ENCODE peak calls at places on chromosomes 3 and 15, in six cellular contexts. N is Peyer's patch, E is adrenal gland, F is IMR-90, U is fibroblast of lung, P is sigmoid colon. H is an unnamed sample.

GRCh38 chr3:114290911-114291901 is 2.6 kb upstream of the TIGIT start:
- DNase-seq in N (peak), E (peak), F (peak), U (peak), P (peak), H (peak)

GRCh38 chr15:89364341-89364740 is 29.7 kb upstream of the POLG start:
- DNase-seq in N (no peak), E (peak), F (no peak), U (no peak), P (no peak), H (no peak)

GRCh38 chr3:54791552-54792156 is 136.2 kb downstream of the LRTM1 start:
- DNase-seq in N (no peak), E (no peak), F (no peak), U (no peak), P (no peak), H (no peak)

GRCh38 chr3:95120921-95121320 is 1058.1 kb downstream of the NSUN3 start:
- DNase-seq in N (no peak), E (no peak), F (no peak), U (no peak), P (no peak), H (no peak)

GRCh38 chr15:28004143-28005003 is 94.7 kb downstream of the OCA2 start:
- DNase-seq in N (no peak), E (no peak), F (no peak), U (no peak), P (no peak), H (no peak)

GRCh38 chr3:142077155-142077858 is 72.0 kb downstream of the TFDP2 start:
- DNase-seq in N (no peak), E (no peak), F (no peak), U (no peak), P (no peak), H (no peak)

GRCh38 chr3:184713521-184713920 is 1.7 kb upstream of the MAGEF1 start:
- DNase-seq in N (no peak), E (no peak), F (no peak), U (no peak), P (no peak), H (no peak)

GRCh38 chr3:106981392-106981791 is 395.8 kb upstream of the CCDC54 start:
- DNase-seq in N (no peak), E (no peak), F (no peak), U (no peak), P (no peak), H (no peak)

GRCh38 chr15:85649372-85649771 is 145.4 kb downstream of the KLHL25 start:
- DNase-seq in N (no peak), E (no peak), F (peak), U (peak), P (no peak), H (no peak)

GRCh38 chr15:100667405-100668320 is 65.3 kb downstream of the ASB7 start:
- DNase-seq in N (no peak), E (no peak), F (peak), U (peak), P (peak), H (no peak)

GRCh38 chr3:85760342-85760741 is 801.6 kb downstream of the CADM2 start:
- DNase-seq in N (no peak), E (no peak), F (no peak), U (no peak), P (no peak), H (no peak)

GRCh38 chr3:181974198-181974597 is 262.5 kb downstream of the SOX2 start:
- DNase-seq in N (no peak), E (no peak), F (no peak), U (no peak), P (no peak), H (no peak)

GRCh38 chr15:86079491-86080266 is at the start of gene AGBL1:
- DNase-seq in N (no peak), E (no peak), F (no peak), U (no peak), P (no peak), H (no peak)

GRCh38 chr15:50257206-50257735 is 8.3 kb downstream of the HDC start:
- DNase-seq in N (no peak), E (no peak), F (no peak), U (no peak), P (no peak), H (no peak)

GRCh38 chr3:129558772-129559564 is 16.0 kb downstream of the H1-8 start:
- DNase-seq in N (no peak), E (peak), F (peak), U (peak), P (no peak), H (peak)

GRCh38 chr3:193771736-193772135 is 178.7 kb downstream of the OPA1 start:
- DNase-seq in N (no peak), E (no peak), F (no peak), U (no peak), P (no peak), H (no peak)

GRCh38 chr15:85097250-85097649 is 115.6 kb downstream of the PDE8A start:
- DNase-seq in N (no peak), E (no peak), F (no peak), U (no peak), P (no peak), H (no peak)

GRCh38 chr15:52706091-52706490 is 26.9 kb upstream of the ATOSA start:
- DNase-seq in N (no peak), E (no peak), F (no peak), U (peak), P (no peak), H (no peak)

GRCh38 chr15:52208306-52208946 is 17.2 kb upstream of the GNB5 start:
- DNase-seq in N (peak), E (peak), F (peak), U (peak), P (peak), H (peak)

GRCh38 chr3:124032351-124032880 is 40.5 kb upstream of the ROPN1 start:
- DNase-seq in N (no peak), E (peak), F (no peak), U (peak), P (peak), H (peak)

DNA sequence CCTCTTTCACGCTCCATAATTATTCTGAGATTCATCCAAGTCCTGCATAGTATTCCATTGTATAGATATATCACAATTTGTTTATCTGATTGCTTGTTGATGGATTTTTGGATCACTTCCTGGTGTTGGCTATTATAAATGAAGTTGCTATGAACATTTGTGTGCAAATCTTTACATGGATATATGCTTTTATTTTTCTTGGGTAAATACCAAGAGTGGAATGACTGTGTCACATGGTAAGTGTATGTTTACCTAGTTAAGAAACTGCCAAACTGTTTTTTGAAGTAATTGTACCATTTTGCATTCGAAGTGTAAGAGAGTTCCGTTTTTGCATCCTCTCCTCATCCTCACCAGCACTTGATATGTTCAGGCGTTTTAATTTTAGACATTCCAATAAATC is 34.6 kb upstream of the ROPN1 start:
- DNase-seq in N (no peak), E (no peak), F (no peak), U (no peak), P (no peak), H (no peak)
- H3K4me3 ChIP-seq in N (no peak), E (no peak), F (no peak), U (no peak), P (no peak), H (no peak)

GRCh38 chr15:40927497-40928346 is 1.4 kb upstream of the DLL4 start:
- DNase-seq in N (peak), E (no peak), F (no peak), U (no peak), P (no peak), H (peak)
- H3K4me3 ChIP-seq in N (peak), E (no peak), F (peak), U (no peak), P (peak), H (peak)

GRCh38 chr3:23856286-23856685 is 50.5 kb downstream of the UBE2E1 start:
- DNase-seq in N (no peak), E (no peak), F (peak), U (peak), P (no peak), H (no peak)
- H3K4me3 ChIP-seq in N (no peak), E (no peak), F (no peak), U (no peak), P (no peak), H (no peak)

GRCh38 chr15:59289574-59289973 is 82.9 kb downstream of the LDHAL6B start:
- DNase-seq in N (no peak), E (no peak), F (no peak), U (no peak), P (no peak), H (no peak)
- H3K4me3 ChIP-seq in N (no peak), E (no peak), F (no peak), U (no peak), P (no peak), H (no peak)

GRCh38 chr15:29822685-29823459 is 604 bp upstream of the TJP1 start:
- DNase-seq in N (peak), E (peak), F (peak), U (peak), P (peak), H (peak)
- H3K4me3 ChIP-seq in N (peak), E (no peak), F (peak), U (peak), P (peak), H (peak)

GRCh38 chr15:74959643-74959939 is 3.0 kb upstream of the RPP25 start:
- DNase-seq in N (no peak), E (no peak), F (no peak), U (no peak), P (no peak), H (no peak)
- H3K4me3 ChIP-seq in N (no peak), E (no peak), F (no peak), U (no peak), P (no peak), H (no peak)

GRCh38 chr3:32959370-32959769 is 7.9 kb downstream of the CCR4 start:
- DNase-seq in N (no peak), E (no peak), F (no peak), U (no peak), P (no peak), H (no peak)
- H3K4me3 ChIP-seq in N (no peak), E (no peak), F (no peak), U (no peak), P (no peak), H (no peak)

GRCh38 chr3:40661285-40661684 is 136.5 kb downstream of the ZNF621 start:
- DNase-seq in N (no peak), E (no peak), F (no peak), U (no peak), P (no peak), H (no peak)
- H3K4me3 ChIP-seq in N (no peak), E (no peak), F (no peak), U (no peak), P (no peak), H (no peak)